ENCODE peak calls at places on chromosomes 7 and 10, in four cellular contexts. J is A549, E is HepG2, Y is K562. M is an unnamed sample.

GRCh38 chr7:47557317-47557985 is 24.5 kb downstream of the TNS3 start:
- DNase-seq in J (peak; percentile 76), E (no peak), Y (no peak), M (peak; percentile 57)

GRCh38 chr7:26156454-26157365 is 4.7 kb downstream of the NFE2L3 start:
- DNase-seq in E (peak; percentile 81), Y (peak; percentile 51), J (peak; percentile 11), M (peak; percentile 97)

GRCh38 chr10:62626096-62626495 is 178.4 kb upstream of the ADO start:
- DNase-seq in J (no peak), Y (no peak), E (no peak), M (no peak)

GRCh38 chr7:1090236-1090635 is 2.3 kb downstream of the GPER1 start:
- DNase-seq in E (no peak), Y (no peak), J (no peak), M (no peak)

GRCh38 chr7:4700577-4701235 is 18.6 kb downstream of the FOXK1 start:
- DNase-seq in Y (peak; percentile 38), E (no peak), J (no peak), M (peak; percentile 100)

GRCh38 chr7:73626814-73627213 is 2.5 kb upstream of the MLXIPL start:
- DNase-seq in E (no peak), Y (no peak), J (no peak), M (peak; percentile 22)

GRCh38 chr7:3367271-3367670 is 66.2 kb downstream of the SDK1 start:
- DNase-seq in J (no peak), E (no peak), Y (no peak), M (no peak)

GRCh38 chr10:120474956-120475355 is 17.9 kb downstream of the PLPP4 start:
- DNase-seq in E (no peak), J (no peak), Y (no peak), M (no peak)

GRCh38 chr7:5424689-5425506 is 1.3 kb upstream of the TNRC18 start:
- DNase-seq in Y (peak; percentile 57), E (peak; percentile 70), J (no peak), M (peak; percentile 33)

GRCh38 chr10:6056411-6057135 is 5.6 kb downstream of the IL2RA start:
- DNase-seq in E (no peak), Y (no peak), J (no peak), M (no peak)

GRCh38 chr10:77640167-77640566 is 2.6 kb upstream of the KCNMA1 start:
- DNase-seq in Y (no peak), E (no peak), J (no peak), M (no peak)
- TF ChIP-seq BHLHE40 in Y (no peak), E (no peak), J (no peak), M (no peak)

GRCh38 chr10:133151528-133151927 is 8.5 kb upstream of the KNDC1 start:
- DNase-seq in J (no peak), Y (no peak), E (no peak), M (no peak)
- TF ChIP-seq MAZ in J (no peak), Y (no peak), E (no peak), M (no peak)

GRCh38 chr10:17865351-17865750 is 56.2 kb downstream of the MRC1 start:
- DNase-seq in J (no peak), Y (no peak), E (no peak), M (no peak)
- TF ChIP-seq BHLHE40 in J (no peak), Y (no peak), E (no peak), M (no peak)

DNA sequence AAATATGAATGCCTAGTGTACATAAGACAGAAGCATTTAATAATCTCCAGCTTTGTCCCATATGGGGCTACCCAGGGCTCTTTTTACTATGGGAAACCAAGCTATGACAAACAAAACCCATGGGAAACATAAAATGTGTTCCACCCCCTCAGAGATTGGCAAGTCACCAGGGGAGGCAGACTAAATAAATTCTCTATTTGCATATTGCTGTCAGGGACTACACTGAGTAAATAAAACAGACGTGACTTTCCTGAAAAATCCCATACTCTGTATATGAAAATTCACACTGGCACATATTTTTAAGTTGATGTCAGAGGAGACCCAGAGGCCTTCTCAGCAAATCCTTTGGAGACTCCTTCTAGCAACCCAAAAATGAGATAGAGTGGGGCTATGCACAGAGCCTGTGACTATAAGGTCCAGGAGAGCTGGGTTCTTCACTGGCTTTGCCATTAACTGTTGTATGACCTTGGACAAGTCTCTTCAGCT is 44.0 kb upstream of the HPSE2 start:
- DNase-seq in Y (no peak), J (peak; percentile 7), E (no peak), M (peak; percentile 33)
- TF ChIP-seq MAZ in Y (no peak), J (no peak), E (no peak), M (no peak)

GRCh38 chr7:72416846-72417245 is 4.7 kb upstream of the CALN1 start:
- DNase-seq in E (no peak), J (no peak), Y (no peak), M (no peak)

GRCh38 chr7:72411419-72411818 is 719 bp downstream of the CALN1 start:
- DNase-seq in Y (peak; percentile 25), E (no peak), J (no peak), M (no peak)

GRCh38 chr7:72409638-72410015 is 2.5 kb downstream of the CALN1 start:
- DNase-seq in Y (no peak), E (no peak), J (no peak), M (no peak)

GRCh38 chr7:72413290-72413689 is 1.2 kb upstream of the CALN1 start:
- DNase-seq in J (no peak), E (no peak), Y (no peak), M (no peak)

GRCh38 chr7:72415586-72415985 is 3.4 kb upstream of the CALN1 start:
- DNase-seq in J (no peak), E (no peak), Y (no peak), M (no peak)
- TF ChIP-seq BHLHE40 in J (no peak), E (no peak), Y (no peak), M (no peak)

DNA sequence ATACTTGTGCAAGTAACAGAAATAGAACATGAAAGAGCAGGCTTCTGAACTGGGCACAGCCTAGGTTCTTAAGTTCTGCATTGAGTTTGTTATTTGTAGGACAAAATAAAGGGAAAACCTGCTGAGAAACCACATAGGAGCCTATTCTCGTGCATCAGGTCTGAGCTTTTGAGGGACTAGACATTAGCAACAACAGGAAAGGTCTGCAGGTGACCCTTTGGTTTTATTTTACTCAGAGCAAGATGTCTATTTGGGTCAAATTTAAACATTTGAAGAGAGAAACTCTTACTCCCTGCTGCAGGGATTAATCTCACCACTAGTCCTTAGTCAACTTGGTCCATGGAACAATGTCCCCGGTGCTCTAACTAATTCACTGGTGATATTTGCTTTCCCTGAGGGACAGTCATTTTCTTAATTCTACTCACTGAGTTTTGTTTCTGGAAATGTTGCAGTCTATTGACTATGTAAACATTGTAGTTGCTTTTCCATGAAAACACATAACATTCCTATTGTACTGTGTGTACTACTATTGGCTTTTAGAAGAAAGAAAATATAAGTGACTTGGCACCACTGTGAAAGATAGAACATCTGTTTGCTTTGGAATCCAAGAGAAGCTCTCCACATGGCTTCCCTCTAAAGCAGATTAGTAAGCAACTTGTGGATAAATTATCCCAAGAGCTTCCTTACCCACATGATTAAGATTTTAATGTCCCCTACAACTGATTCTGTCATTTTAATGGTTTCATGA is 108.2 kb downstream of the CHRM2 start:
- DNase-seq in E (no peak), J (no peak), Y (no peak), M (peak; percentile 68)
- TF ChIP-seq MAZ in E (no peak), J (no peak), Y (no peak), M (no peak)

GRCh38 chr10:100153239-100153840 is 32.5 kb downstream of the ERLIN1 start:
- DNase-seq in J (no peak), E (no peak), Y (no peak), M (no peak)
- TF ChIP-seq BHLHE40 in J (no peak), E (no peak), Y (no peak), M (no peak)

GRCh38 chr10:17841055-17841454 is 31.9 kb downstream of the MRC1 start:
- DNase-seq in J (no peak), E (no peak), Y (no peak), M (no peak)
- TF ChIP-seq MAZ in J (no peak), E (no peak), Y (no peak), M (no peak)